ENCODE peak calls at places on chromosomes 3 and 15, in eight cellular contexts. F, C, I, H, P, O, S and N are unnamed samples.

GRCh38 chr15:66948294-66948693 is 117.1 kb upstream of the SMAD3 start:
- DNase-seq in F (no peak), C (no peak), I (no peak), H (no peak), P (no peak), O (no peak), S (no peak), N (peak)

GRCh38 chr15:89383635-89384604 is 49.3 kb upstream of the POLG start:
- DNase-seq in F (peak), C (peak), I (no peak), H (no peak), P (no peak), O (no peak), S (no peak), N (no peak)

GRCh38 chr15:85482896-85483295 is 102.5 kb downstream of the AKAP13 start:
- DNase-seq in F (no peak), C (no peak), I (no peak), H (no peak), P (peak), O (peak), S (no peak), N (no peak)

GRCh38 chr15:75606711-75607684 is 18.5 kb downstream of the SNUPN start:
- DNase-seq in F (no peak), C (no peak), I (no peak), H (no peak), P (no peak), O (no peak), S (no peak), N (peak)

GRCh38 chr3:192570757-192571156 is 156.6 kb downstream of the FGF12 start:
- DNase-seq in F (peak), C (peak), I (no peak), H (no peak), P (no peak), O (no peak), S (no peak), N (no peak)

GRCh38 chr15:91142097-91142744 is 42.2 kb downstream of the SV2B start:
- DNase-seq in F (no peak), C (peak), I (no peak), H (no peak), P (no peak), O (no peak), S (no peak), N (no peak)

GRCh38 chr15:77642793-77643430 is 10.2 kb upstream of the LINGO1 start:
- DNase-seq in F (no peak), C (no peak), I (no peak), H (no peak), P (no peak), O (no peak), S (no peak), N (no peak)

GRCh38 chr3:124315215-124316033 is 323.5 kb upstream of the ROPN1 start:
- DNase-seq in F (no peak), C (no peak), I (no peak), H (no peak), P (peak), O (peak), S (no peak), N (no peak)

GRCh38 chr3:152176241-152176640 is 92.5 kb upstream of the MBNL1 start:
- DNase-seq in F (no peak), C (no peak), I (no peak), H (no peak), P (no peak), O (no peak), S (no peak), N (no peak)

GRCh38 chr3:69082805-69083204 is 1.9 kb upstream of the ARL6IP5 start:
- DNase-seq in F (no peak), C (no peak), I (peak), H (peak), P (peak), O (peak), S (peak), N (peak)

GRCh38 chr3:14415501-14415900 is 13.1 kb downstream of the SLC6A6 start:
- DNase-seq in F (no peak), C (no peak), I (no peak), H (no peak), P (peak), O (no peak), S (no peak), N (no peak)

GRCh38 chr3:122067214-122067550 is 12.0 kb downstream of the CD86 start:
- DNase-seq in F (no peak), C (no peak), I (no peak), H (no peak), P (no peak), O (no peak), S (no peak), N (no peak)

GRCh38 chr3:177483182-177483967 is 286.1 kb upstream of the TBL1XR1 start:
- DNase-seq in F (peak), C (peak), I (no peak), H (no peak), P (no peak), O (no peak), S (no peak), N (no peak)

GRCh38 chr3:116453676-116454346 is 8.5 kb upstream of the LSAMP start:
- DNase-seq in F (no peak), C (no peak), I (no peak), H (no peak), P (no peak), O (no peak), S (no peak), N (no peak)

GRCh38 chr3:39806820-39807219 is 2.6 kb upstream of the MYRIP start:
- DNase-seq in F (no peak), C (no peak), I (no peak), H (no peak), P (no peak), O (no peak), S (no peak), N (no peak)

GRCh38 chr15:40103124-40103858 is 5.4 kb downstream of the BMF start:
- DNase-seq in F (peak), C (peak), I (no peak), H (no peak), P (no peak), O (no peak), S (no peak), N (no peak)

GRCh38 chr15:45635191-45635638 is 386 bp downstream of the SQOR start:
- DNase-seq in F (no peak), C (no peak), I (peak), H (peak), P (no peak), O (no peak), S (peak), N (peak)

GRCh38 chr3:16884748-16885587 is at the start of gene PLCL2:
- DNase-seq in F (peak), C (no peak), I (peak), H (peak), P (no peak), O (no peak), S (peak), N (peak)

GRCh38 chr3:11009898-11010297 is 17.4 kb downstream of the SLC6A1 start:
- DNase-seq in F (no peak), C (no peak), I (no peak), H (no peak), P (no peak), O (no peak), S (no peak), N (no peak)

GRCh38 chr3:73341272-73341671 is 279.8 kb downstream of the EBLN2 start:
- DNase-seq in F (no peak), C (no peak), I (no peak), H (no peak), P (no peak), O (no peak), S (no peak), N (no peak)

GRCh38 chr15:65595960-65596359 is 15.0 kb downstream of the INTS14 start:
- DNase-seq in F (no peak), C (no peak), I (no peak), H (no peak), P (no peak), O (no peak), S (no peak), N (no peak)

GRCh38 chr3:10169000-10169496 is 4.3 kb downstream of the IRAK2 start:
- DNase-seq in F (no peak), C (no peak), I (no peak), H (no peak), P (no peak), O (no peak), S (no peak), N (no peak)

GRCh38 chr15:73052679-73053397 is 575 bp downstream of the NEO1 start:
- DNase-seq in F (peak), C (peak), I (peak), H (peak), P (no peak), O (no peak), S (peak), N (peak)

GRCh38 chr3:182258538-182259177 is 534.6 kb upstream of the ATP11B start:
- DNase-seq in F (peak), C (peak), I (no peak), H (no peak), P (no peak), O (peak), S (no peak), N (no peak)

GRCh38 chr3:42032693-42033349 is 58.3 kb upstream of the TRAK1 start:
- DNase-seq in F (peak), C (peak), I (no peak), H (no peak), P (no peak), O (peak), S (no peak), N (no peak)

GRCh38 chr15:31439328-31439727 is 112.7 kb downstream of the KLF13 start:
- DNase-seq in F (no peak), C (no peak), I (no peak), H (no peak), P (no peak), O (no peak), S (peak), N (peak)

GRCh38 chr15:40807888-40808194 is 568 bp upstream of the DNAJC17 start:
- DNase-seq in F (no peak), C (no peak), I (no peak), H (no peak), P (no peak), O (no peak), S (no peak), N (no peak)

GRCh38 chr15:85010472-85011209 is 29.0 kb downstream of the PDE8A start:
- DNase-seq in F (no peak), C (no peak), I (no peak), H (no peak), P (no peak), O (no peak), S (no peak), N (no peak)

GRCh38 chr3:141795719-141796435 is 32.7 kb downstream of the GRK7 start:
- DNase-seq in F (no peak), C (no peak), I (peak), H (no peak), P (no peak), O (no peak), S (peak), N (no peak)

GRCh38 chr3:27354161-27354560 is 15.0 kb downstream of the NEK10 start:
- DNase-seq in F (no peak), C (no peak), I (no peak), H (no peak), P (no peak), O (no peak), S (no peak), N (no peak)

GRCh38 chr15:67790610-67791319 is 34.5 kb upstream of the SKOR1 start:
- DNase-seq in F (no peak), C (no peak), I (no peak), H (no peak), P (no peak), O (no peak), S (no peak), N (no peak)

GRCh38 chr3:87109431-87109830 is 117.7 kb upstream of the CHMP2B start:
- DNase-seq in F (no peak), C (no peak), I (no peak), H (no peak), P (no peak), O (no peak), S (no peak), N (no peak)

GRCh38 chr3:157157836-157158235 is 2.1 kb downstream of the CCNL1 start:
- DNase-seq in F (no peak), C (no peak), I (no peak), H (no peak), P (no peak), O (no peak), S (no peak), N (no peak)

GRCh38 chr3:60610441-60611112 is 640.7 kb downstream of the FHIT start:
- DNase-seq in F (peak), C (no peak), I (no peak), H (no peak), P (no peak), O (no peak), S (no peak), N (no peak)

GRCh38 chr3:71987089-71987735 is 202.3 kb upstream of the PROK2 start:
- DNase-seq in F (no peak), C (no peak), I (no peak), H (no peak), P (no peak), O (no peak), S (no peak), N (no peak)

GRCh38 chr3:12884104-12884742 is 42.9 kb upstream of the RPL32 start:
- DNase-seq in F (no peak), C (no peak), I (no peak), H (no peak), P (no peak), O (no peak), S (no peak), N (no peak)

GRCh38 chr15:34239151-34239761 is 14.4 kb downstream of the EMC4 start:
- DNase-seq in F (no peak), C (no peak), I (no peak), H (no peak), P (peak), O (peak), S (peak), N (peak)